ENCODE peak calls at places on chromosomes 7 and 10, in nine cellular contexts. One of them, this sample, is unnamed.

GRCh38 chr7:137734221-137734620 is 112.6 kb downstream of the DGKI start:
- DNase-seq in IMR-90: peak; percentile 42
- DNase-seq in GM23338: no peak
- DNase-seq in pancreas: no peak
- DNase-seq in DND-41: no peak
- DNase-seq in tibial artery: no peak
- DNase-seq in ovary: no peak
- DNase-seq in HepG2: no peak
- DNase-seq in Panc1: no peak
- DNase-seq in this sample: no peak

GRCh38 chr10:44745920-44746319 is 165.2 kb upstream of the TMEM72 start:
- DNase-seq in ovary: no peak
- DNase-seq in pancreas: no peak
- DNase-seq in Panc1: no peak
- DNase-seq in DND-41: no peak
- DNase-seq in HepG2: peak; percentile 30
- DNase-seq in tibial artery: no peak
- DNase-seq in IMR-90: no peak
- DNase-seq in GM23338: no peak
- DNase-seq in this sample: no peak

GRCh38 chr10:102235598-102235920 is 5.8 kb downstream of the PITX3 start:
- DNase-seq in IMR-90: peak; percentile 28
- DNase-seq in tibial artery: no peak
- DNase-seq in ovary: no peak
- DNase-seq in HepG2: no peak
- DNase-seq in GM23338: no peak
- DNase-seq in pancreas: no peak
- DNase-seq in DND-41: no peak
- DNase-seq in Panc1: no peak
- DNase-seq in this sample: no peak

GRCh38 chr10:103493362-103493871 is at the start of gene NEURL1:
- DNase-seq in tibial artery: no peak
- DNase-seq in ovary: peak; percentile 59
- DNase-seq in HepG2: no peak
- DNase-seq in IMR-90: no peak
- DNase-seq in GM23338: peak; percentile 90
- DNase-seq in pancreas: peak; percentile 57
- DNase-seq in DND-41: no peak
- DNase-seq in Panc1: no peak
- DNase-seq in this sample: no peak

GRCh38 chr7:116802144-116802747 is 60.1 kb upstream of the CAPZA2 start:
- DNase-seq in Panc1: no peak
- DNase-seq in GM23338: no peak
- DNase-seq in tibial artery: no peak
- DNase-seq in HepG2: no peak
- DNase-seq in ovary: no peak
- DNase-seq in DND-41: no peak
- DNase-seq in IMR-90: peak; percentile 25
- DNase-seq in pancreas: no peak
- DNase-seq in this sample: no peak

GRCh38 chr10:129505500-129506075 is 38.5 kb downstream of the MGMT start:
- DNase-seq in pancreas: no peak
- DNase-seq in tibial artery: no peak
- DNase-seq in DND-41: no peak
- DNase-seq in ovary: no peak
- DNase-seq in HepG2: no peak
- DNase-seq in GM23338: no peak
- DNase-seq in IMR-90: no peak
- DNase-seq in Panc1: no peak
- DNase-seq in this sample: no peak

GRCh38 chr10:119207367-119207668 is at the start of gene GRK5:
- DNase-seq in DND-41: peak; percentile 98
- DNase-seq in Panc1: peak; percentile 74
- DNase-seq in IMR-90: peak; percentile 98
- DNase-seq in ovary: peak; percentile 95
- DNase-seq in GM23338: peak; percentile 94
- DNase-seq in tibial artery: peak; percentile 97
- DNase-seq in HepG2: peak; percentile 90
- DNase-seq in pancreas: peak; percentile 97
- DNase-seq in this sample: peak; percentile 93

GRCh38 chr10:6498771-6499170 is 81.3 kb downstream of the PRKCQ start:
- DNase-seq in DND-41: peak; percentile 65
- DNase-seq in pancreas: no peak
- DNase-seq in tibial artery: no peak
- DNase-seq in HepG2: no peak
- DNase-seq in GM23338: no peak
- DNase-seq in ovary: no peak
- DNase-seq in IMR-90: no peak
- DNase-seq in Panc1: no peak
- DNase-seq in this sample: no peak

GRCh38 chr10:110498087-110498981 is 627 bp downstream of the DUSP5 start:
- DNase-seq in GM23338: peak; percentile 58
- DNase-seq in DND-41: peak; percentile 62
- DNase-seq in HepG2: no peak
- DNase-seq in tibial artery: peak; percentile 28
- DNase-seq in pancreas: peak; percentile 84
- DNase-seq in IMR-90: peak; percentile 48
- DNase-seq in ovary: peak; percentile 48
- DNase-seq in Panc1: no peak
- DNase-seq in this sample: peak; percentile 42

GRCh38 chr10:88411772-88412349 is 171.3 kb downstream of the RNLS start:
- DNase-seq in DND-41: no peak
- DNase-seq in HepG2: no peak
- DNase-seq in tibial artery: no peak
- DNase-seq in ovary: no peak
- DNase-seq in Panc1: no peak
- DNase-seq in IMR-90: peak; percentile 18
- DNase-seq in pancreas: no peak
- DNase-seq in GM23338: no peak
- DNase-seq in this sample: no peak

GRCh38 chr7:48183370-48183743 is 12.1 kb downstream of the ABCA13 start:
- DNase-seq in IMR-90: no peak
- DNase-seq in ovary: no peak
- DNase-seq in GM23338: peak; percentile 22
- DNase-seq in DND-41: no peak
- DNase-seq in tibial artery: no peak
- DNase-seq in HepG2: no peak
- DNase-seq in Panc1: no peak
- DNase-seq in pancreas: no peak
- DNase-seq in this sample: no peak

GRCh38 chr7:142796501-142797341 is 26.0 kb downstream of the PRSS2 start:
- DNase-seq in ovary: peak; percentile 17
- DNase-seq in HepG2: no peak
- DNase-seq in DND-41: no peak
- DNase-seq in GM23338: peak; percentile 49
- DNase-seq in Panc1: no peak
- DNase-seq in tibial artery: no peak
- DNase-seq in IMR-90: no peak
- DNase-seq in pancreas: peak; percentile 78
- DNase-seq in this sample: no peak

GRCh38 chr10:100731603-100732596 is 13.5 kb upstream of the PAX2 start:
- DNase-seq in tibial artery: no peak
- DNase-seq in Panc1: no peak
- DNase-seq in ovary: no peak
- DNase-seq in IMR-90: no peak
- DNase-seq in GM23338: peak; percentile 71
- DNase-seq in DND-41: no peak
- DNase-seq in pancreas: no peak
- DNase-seq in HepG2: no peak
- DNase-seq in this sample: no peak

GRCh38 chr10:100727808-100728207 is 17.6 kb upstream of the PAX2 start:
- DNase-seq in Panc1: no peak
- DNase-seq in tibial artery: no peak
- DNase-seq in GM23338: no peak
- DNase-seq in IMR-90: no peak
- DNase-seq in HepG2: no peak
- DNase-seq in pancreas: no peak
- DNase-seq in ovary: no peak
- DNase-seq in DND-41: no peak
- DNase-seq in this sample: no peak

GRCh38 chr10:100729877-100730738 is 15.3 kb upstream of the PAX2 start:
- DNase-seq in tibial artery: no peak
- DNase-seq in DND-41: no peak
- DNase-seq in Panc1: no peak
- DNase-seq in GM23338: peak; percentile 58
- DNase-seq in HepG2: no peak
- DNase-seq in ovary: no peak
- DNase-seq in IMR-90: no peak
- DNase-seq in pancreas: no peak
- DNase-seq in this sample: no peak

GRCh38 chr10:100730739-100731602 is 14.4 kb upstream of the PAX2 start:
- DNase-seq in GM23338: peak; percentile 41
- DNase-seq in HepG2: peak; percentile 5
- DNase-seq in ovary: no peak
- DNase-seq in DND-41: peak; percentile 40
- DNase-seq in IMR-90: peak; percentile 6
- DNase-seq in Panc1: no peak
- DNase-seq in tibial artery: no peak
- DNase-seq in pancreas: peak; percentile 70
- DNase-seq in this sample: no peak

DNA sequence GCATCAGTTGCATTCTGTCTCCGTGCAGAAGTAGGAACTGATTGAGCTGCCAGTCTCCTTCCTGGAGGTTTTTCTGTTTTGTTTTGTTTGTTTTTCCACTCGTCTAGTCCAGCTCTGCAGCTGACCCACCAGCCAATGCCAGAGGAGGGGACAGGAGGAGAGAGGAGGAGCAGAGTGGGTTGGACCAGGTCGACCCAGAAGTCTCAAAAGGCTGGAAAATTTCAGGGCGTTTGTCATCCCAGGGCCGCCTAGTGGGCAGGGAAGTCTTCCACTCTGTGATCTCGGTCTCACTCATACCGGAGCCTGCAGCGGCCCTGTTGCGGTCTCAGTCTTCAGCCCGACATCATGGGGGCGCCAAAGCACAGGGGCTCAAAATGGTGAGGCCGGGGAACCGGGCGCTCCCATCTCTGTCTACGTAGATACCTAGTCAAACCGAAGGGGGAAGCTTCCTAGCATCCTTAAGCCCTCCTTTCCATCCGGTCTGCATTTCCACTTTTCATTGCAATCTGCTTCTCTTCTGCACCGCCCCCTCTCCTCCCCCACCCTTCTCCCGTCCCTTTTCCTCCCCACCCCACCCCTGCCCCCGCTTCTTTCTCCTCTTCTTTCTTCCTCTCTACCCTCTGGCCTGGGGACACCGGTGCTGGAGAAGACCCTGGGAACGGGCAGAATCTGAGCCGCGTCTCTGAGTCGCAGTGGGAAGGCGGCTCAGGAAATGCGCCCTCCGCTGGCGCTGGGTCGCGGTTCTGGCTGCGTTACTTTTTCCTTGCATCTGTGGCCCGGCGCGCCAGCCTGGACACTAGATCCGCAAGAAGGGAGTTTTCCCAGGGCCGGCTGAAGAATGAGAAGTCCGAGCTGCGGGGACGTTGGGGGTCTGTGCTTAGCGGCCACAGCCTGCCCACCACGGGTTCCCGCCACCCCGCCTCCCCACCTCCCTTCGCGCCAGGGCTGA is 16.2 kb upstream of the PAX2 start:
- DNase-seq in tibial artery: no peak
- DNase-seq in GM23338: peak; percentile 87
- DNase-seq in Panc1: no peak
- DNase-seq in DND-41: no peak
- DNase-seq in HepG2: peak; percentile 50
- DNase-seq in IMR-90: peak; percentile 13
- DNase-seq in ovary: no peak
- DNase-seq in pancreas: peak; percentile 73
- DNase-seq in this sample: no peak
- TF ChIP-seq CTCF in tibial artery: no peak
- TF ChIP-seq CTCF in GM23338: peak; percentile 40
- TF ChIP-seq CTCF in Panc1: peak; percentile 95
- TF ChIP-seq CTCF in DND-41: no peak
- TF ChIP-seq CTCF in HepG2: peak; percentile 57
- TF ChIP-seq CTCF in IMR-90: peak; percentile 36
- TF ChIP-seq CTCF in ovary: no peak
- TF ChIP-seq CTCF in pancreas: no peak
- TF ChIP-seq CTCF in this sample: no peak

GRCh38 chr7:29247232-29247961 is 52.8 kb downstream of the CHN2 start:
- DNase-seq in GM23338: no peak
- DNase-seq in ovary: peak; percentile 32
- DNase-seq in HepG2: no peak
- DNase-seq in tibial artery: no peak
- DNase-seq in DND-41: no peak
- DNase-seq in IMR-90: no peak
- DNase-seq in Panc1: no peak
- DNase-seq in pancreas: no peak
- DNase-seq in this sample: no peak
- H3K27me3 ChIP-seq in GM23338: no peaks in the 10 kb centered on the region
- H3K27me3 ChIP-seq in ovary: no peaks in the 10 kb centered on the region
- H3K27me3 ChIP-seq in HepG2: no peaks in the 10 kb centered on the region
- H3K27me3 ChIP-seq in tibial artery: no peaks in the 10 kb centered on the region
- H3K27me3 ChIP-seq in DND-41: no peaks in the 10 kb centered on the region
- H3K27me3 ChIP-seq in IMR-90: no peaks in the 10 kb centered on the region
- H3K27me3 ChIP-seq in Panc1: peaks cover 5% of the 10 kb centered on the region
- H3K27me3 ChIP-seq in pancreas: no peaks in the 10 kb centered on the region
- H3K27me3 ChIP-seq in this sample: no peaks in the 10 kb centered on the region

GRCh38 chr7:128154519-128154918 is 86.6 kb upstream of the LEP start:
- DNase-seq in Panc1: no peak
- DNase-seq in tibial artery: no peak
- DNase-seq in ovary: no peak
- DNase-seq in HepG2: no peak
- DNase-seq in GM23338: peak; percentile 36
- DNase-seq in DND-41: no peak
- DNase-seq in pancreas: no peak
- DNase-seq in IMR-90: no peak
- DNase-seq in this sample: no peak
- TF ChIP-seq CTCF in Panc1: no peak
- TF ChIP-seq CTCF in tibial artery: no peak
- TF ChIP-seq CTCF in ovary: no peak
- TF ChIP-seq CTCF in HepG2: no peak
- TF ChIP-seq CTCF in GM23338: peak; percentile 21
- TF ChIP-seq CTCF in DND-41: no peak
- TF ChIP-seq CTCF in pancreas: no peak
- TF ChIP-seq CTCF in IMR-90: no peak
- TF ChIP-seq CTCF in this sample: no peak

GRCh38 chr10:100669616-100670015 is 75.8 kb upstream of the PAX2 start:
- DNase-seq in tibial artery: no peak
- DNase-seq in HepG2: no peak
- DNase-seq in IMR-90: no peak
- DNase-seq in GM23338: no peak
- DNase-seq in Panc1: no peak
- DNase-seq in pancreas: no peak
- DNase-seq in DND-41: no peak
- DNase-seq in ovary: no peak
- DNase-seq in this sample: no peak

GRCh38 chr10:100672199-100672598 is 73.2 kb upstream of the PAX2 start:
- DNase-seq in ovary: no peak
- DNase-seq in DND-41: no peak
- DNase-seq in GM23338: no peak
- DNase-seq in HepG2: no peak
- DNase-seq in Panc1: no peak
- DNase-seq in tibial artery: no peak
- DNase-seq in IMR-90: no peak
- DNase-seq in pancreas: no peak
- DNase-seq in this sample: no peak

GRCh38 chr10:100670828-100671479 is 74.4 kb upstream of the PAX2 start:
- DNase-seq in Panc1: no peak
- DNase-seq in ovary: no peak
- DNase-seq in HepG2: no peak
- DNase-seq in tibial artery: no peak
- DNase-seq in IMR-90: no peak
- DNase-seq in pancreas: peak; percentile 70
- DNase-seq in DND-41: no peak
- DNase-seq in GM23338: peak; percentile 73
- DNase-seq in this sample: peak; percentile 37

GRCh38 chr10:100668001-100668400 is 77.4 kb upstream of the PAX2 start:
- DNase-seq in ovary: no peak
- DNase-seq in HepG2: no peak
- DNase-seq in Panc1: no peak
- DNase-seq in tibial artery: no peak
- DNase-seq in pancreas: no peak
- DNase-seq in GM23338: no peak
- DNase-seq in DND-41: no peak
- DNase-seq in IMR-90: no peak
- DNase-seq in this sample: no peak

GRCh38 chr10:100670368-100670767 is 75.0 kb upstream of the PAX2 start:
- DNase-seq in tibial artery: no peak
- DNase-seq in pancreas: no peak
- DNase-seq in IMR-90: no peak
- DNase-seq in DND-41: no peak
- DNase-seq in HepG2: no peak
- DNase-seq in ovary: no peak
- DNase-seq in Panc1: no peak
- DNase-seq in GM23338: no peak
- DNase-seq in this sample: no peak
- H3K27me3 ChIP-seq in tibial artery: no peaks in the 10 kb centered on the region
- H3K27me3 ChIP-seq in pancreas: no peaks in the 10 kb centered on the region
- H3K27me3 ChIP-seq in IMR-90: peaks cover 46% of the 10 kb centered on the region
- H3K27me3 ChIP-seq in DND-41: peaks cover 9% of the 10 kb centered on the region
- H3K27me3 ChIP-seq in HepG2: peaks cover 30% of the 10 kb centered on the region
- H3K27me3 ChIP-seq in ovary: no peaks in the 10 kb centered on the region
- H3K27me3 ChIP-seq in Panc1: peaks cover 23% of the 10 kb centered on the region
- H3K27me3 ChIP-seq in GM23338: peaks cover 66% of the 10 kb centered on the region
- H3K27me3 ChIP-seq in this sample: peaks cover 75% of the 10 kb centered on the region

This sample was measured in CD4-positive, alpha-beta T cell.